ENCODE peak calls at places on chromosome 4, in ten cellular contexts. M, R, B, F, T, J, D, Y, N and P are unnamed samples.

GRCh38 chr4:5863461-5864113 is 29.3 kb downstream of the CRMP1 start:
- DNase-seq in M (peak), R (no peak), B (peak), F (peak), T (no peak), J (no peak), D (peak), Y (no peak), N (no peak), P (peak)

GRCh38 chr4:46329118-46329976 is 60.6 kb downstream of the GABRA2 start:
- DNase-seq in M (no peak), R (no peak), B (no peak), F (peak), T (no peak), J (no peak), D (peak), Y (no peak), N (peak), P (no peak)

GRCh38 chr4:7854697-7855370 is 84.8 kb downstream of the AFAP1 start:
- DNase-seq in M (no peak), R (peak), B (peak), F (no peak), T (no peak), J (no peak), D (no peak), Y (no peak), N (no peak), P (no peak)

GRCh38 chr4:185811509-185812364 is at the start of gene SORBS2:
- DNase-seq in M (no peak), R (peak), B (peak), F (peak), T (no peak), J (no peak), D (no peak), Y (peak), N (peak), P (no peak)

GRCh38 chr4:25031077-25031606 is 396 bp upstream of the LGI2 start:
- DNase-seq in M (no peak), R (peak), B (peak), F (peak), T (no peak), J (no peak), D (no peak), Y (no peak), N (peak), P (no peak)

GRCh38 chr4:131370846-131371245 is 1778.2 kb upstream of the PCDH10 start:
- DNase-seq in M (no peak), R (no peak), B (no peak), F (peak), T (no peak), J (no peak), D (no peak), Y (no peak), N (no peak), P (no peak)

GRCh38 chr4:59818656-59819055 is 1381.5 kb upstream of the ADGRL3 start:
- DNase-seq in M (no peak), R (no peak), B (peak), F (no peak), T (no peak), J (no peak), D (peak), Y (no peak), N (peak), P (no peak)

GRCh38 chr4:111268769-111269414 is 646.0 kb upstream of the PITX2 start:
- DNase-seq in M (peak), R (no peak), B (peak), F (no peak), T (no peak), J (no peak), D (no peak), Y (no peak), N (peak), P (no peak)

GRCh38 chr4:152156448-152156847 is 379.4 kb downstream of the FBXW7 start:
- DNase-seq in M (no peak), R (no peak), B (no peak), F (no peak), T (no peak), J (no peak), D (no peak), Y (no peak), N (no peak), P (no peak)

GRCh38 chr4:76354517-76355473 is 48.3 kb downstream of the STBD1 start:
- DNase-seq in M (no peak), R (no peak), B (no peak), F (no peak), T (no peak), J (no peak), D (no peak), Y (no peak), N (no peak), P (no peak)

GRCh38 chr4:166091914-166092510 is 219.0 kb downstream of the TLL1 start:
- DNase-seq in M (peak), R (no peak), B (peak), F (no peak), T (no peak), J (peak), D (peak), Y (no peak), N (peak), P (peak)

GRCh38 chr4:1501754-1502500 is 95.7 kb upstream of the NKX1-1 start:
- DNase-seq in M (no peak), R (no peak), B (no peak), F (no peak), T (no peak), J (no peak), D (no peak), Y (no peak), N (no peak), P (no peak)

GRCh38 chr4:89438102-89438831 is 130.7 kb upstream of the GPRIN3 start:
- DNase-seq in M (peak), R (no peak), B (no peak), F (peak), T (no peak), J (peak), D (peak), Y (no peak), N (peak), P (no peak)

GRCh38 chr4:86970447-86971354 is 35.9 kb downstream of the AFF1 start:
- DNase-seq in M (no peak), R (no peak), B (no peak), F (no peak), T (no peak), J (no peak), D (no peak), Y (no peak), N (no peak), P (no peak)

GRCh38 chr4:8912089-8912455 is 40.4 kb upstream of the HMX1 start:
- DNase-seq in M (no peak), R (no peak), B (no peak), F (no peak), T (peak), J (no peak), D (no peak), Y (no peak), N (no peak), P (no peak)

GRCh38 chr4:610411-611261 is 14.7 kb upstream of the PDE6B start:
- DNase-seq in M (peak), R (no peak), B (peak), F (peak), T (no peak), J (no peak), D (peak), Y (no peak), N (no peak), P (peak)

GRCh38 chr4:122661661-122662160 is 40.8 kb upstream of the IL21 start:
- DNase-seq in M (no peak), R (no peak), B (no peak), F (no peak), T (no peak), J (no peak), D (no peak), Y (no peak), N (no peak), P (no peak)
- TF ChIP-seq CTCF in M (no peak), R (no peak), B (no peak), F (no peak), T (no peak), J (no peak), D (no peak), Y (no peak), N (no peak), P (no peak)

GRCh38 chr4:28357985-28358384 is 1497.3 kb downstream of the STIM2 start:
- DNase-seq in M (peak), R (no peak), B (no peak), F (no peak), T (no peak), J (no peak), D (peak), Y (no peak), N (no peak), P (no peak)
- TF ChIP-seq CTCF in M (peak), R (no peak), B (no peak), F (no peak), T (no peak), J (no peak), D (no peak), Y (no peak), N (no peak), P (peak)

DNA sequence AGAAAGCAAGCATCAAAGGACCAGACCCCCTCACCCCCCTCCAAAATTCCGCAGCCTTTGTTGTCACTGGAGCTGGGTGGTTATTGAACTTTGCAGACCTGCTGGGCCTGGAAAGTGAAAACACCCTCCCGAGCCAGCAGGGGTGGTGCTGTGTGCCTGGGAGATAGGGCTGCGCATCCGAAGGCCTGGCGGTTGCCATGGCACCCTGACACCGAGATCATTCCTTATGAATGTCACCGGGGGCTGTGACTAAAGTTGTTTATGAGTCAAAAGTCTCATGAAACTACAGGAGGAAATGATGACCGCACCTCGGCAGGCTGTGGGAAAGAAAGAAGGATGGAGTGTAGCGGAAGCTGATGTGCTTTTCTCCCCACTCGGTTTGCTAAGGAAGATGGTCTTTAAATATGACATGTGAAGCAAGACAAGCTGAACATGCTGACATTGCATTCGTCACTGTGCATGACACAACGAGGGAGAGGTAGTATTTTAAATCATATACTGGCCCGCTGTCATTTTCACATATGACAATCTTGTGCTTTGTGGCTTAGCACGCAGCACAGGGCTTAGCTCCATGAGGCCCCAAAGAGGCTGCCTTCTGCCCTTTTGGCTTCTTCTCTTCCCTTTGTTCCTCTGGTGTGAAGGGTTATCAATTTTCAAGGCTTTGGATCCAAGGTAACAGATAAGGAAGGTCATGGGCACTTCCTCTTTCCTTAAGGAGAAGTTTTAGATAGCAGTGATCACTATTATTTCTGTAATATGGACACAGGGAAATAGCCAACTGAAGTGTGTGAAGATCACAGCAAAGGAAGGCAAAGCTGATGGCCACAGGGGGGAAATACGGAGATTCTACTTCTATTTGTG is 367.1 kb downstream of the UNC5C start:
- DNase-seq in M (no peak), R (no peak), B (peak), F (no peak), T (peak), J (peak), D (no peak), Y (no peak), N (no peak), P (no peak)
- TF ChIP-seq CTCF in M (no peak), R (no peak), B (peak), F (no peak), T (no peak), J (peak), D (no peak), Y (no peak), N (no peak), P (no peak)

DNA sequence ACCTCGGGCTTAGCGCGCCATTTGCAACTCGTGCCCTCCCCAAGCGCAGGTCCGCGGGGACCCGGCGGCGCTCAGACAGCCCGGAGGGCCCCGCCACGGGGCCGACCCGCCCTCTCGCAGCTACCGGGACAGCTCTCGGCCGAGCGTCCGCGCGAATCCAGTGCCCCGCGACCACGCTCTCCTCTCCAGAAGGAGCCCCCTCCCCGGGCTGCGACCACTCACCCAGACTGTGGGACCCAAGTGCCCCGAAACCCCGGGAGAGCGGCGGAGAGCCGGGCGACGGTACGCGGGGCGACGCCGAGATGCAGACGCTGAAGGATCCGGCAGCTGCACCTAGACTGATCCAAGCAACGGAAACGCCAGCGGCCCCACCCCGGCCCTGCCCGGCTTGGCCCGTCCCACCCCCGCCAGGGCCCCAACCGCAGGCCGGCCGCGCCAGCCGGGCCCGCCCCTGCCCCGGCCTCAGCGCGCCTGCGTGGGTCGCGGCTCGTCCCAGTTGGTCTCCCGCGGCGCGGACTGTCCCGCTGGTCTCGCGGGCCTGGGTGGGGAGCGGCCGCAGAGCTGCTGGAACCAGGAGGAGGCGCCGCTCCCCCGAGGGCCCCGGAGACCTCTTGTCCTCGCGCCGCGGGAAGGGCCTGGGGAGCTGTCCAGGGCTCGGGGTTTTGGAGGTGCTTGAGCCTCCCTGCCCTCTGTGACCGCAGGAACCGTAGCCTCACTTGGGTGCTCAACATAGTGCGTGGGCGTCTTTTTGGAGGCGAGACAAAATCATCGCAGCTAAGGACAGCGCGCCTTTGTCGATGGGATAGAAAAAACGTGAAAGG is at the start of gene ANXA5:
- DNase-seq in M (peak), R (peak), B (peak), F (peak), T (peak), J (peak), D (peak), Y (peak), N (peak), P (peak)
- TF ChIP-seq CTCF in M (peak), R (no peak), B (no peak), F (no peak), T (peak), J (peak), D (peak), Y (no peak), N (peak), P (peak)